ENCODE peak calls at places on chromosomes 11 and 22, in seven cellular contexts. One of them, this sample, is unnamed.

GRCh38 chr22:17201285-17201945 is 17.8 kb downstream of the ADA2 start:
- DNase-seq in left ventricle myocardium inferior: no peak
- DNase-seq in right lobe of liver: no peak
- DNase-seq in astrocyte: no peak
- DNase-seq in tibial nerve: no peak
- DNase-seq in right cardiac atrium: no peak
- DNase-seq in substantia nigra: no peak
- DNase-seq in this sample: peak

GRCh38 chr11:12793506-12793905 is 119.3 kb downstream of the TEAD1 start:
- DNase-seq in left ventricle myocardium inferior: no peak
- DNase-seq in right lobe of liver: no peak
- DNase-seq in astrocyte: peak
- DNase-seq in tibial nerve: no peak
- DNase-seq in right cardiac atrium: no peak
- DNase-seq in substantia nigra: no peak
- DNase-seq in this sample: no peak

GRCh38 chr11:13606701-13607100 is 61.8 kb upstream of the FAR1 start:
- DNase-seq in left ventricle myocardium inferior: no peak
- DNase-seq in right lobe of liver: no peak
- DNase-seq in astrocyte: no peak
- DNase-seq in tibial nerve: no peak
- DNase-seq in right cardiac atrium: no peak
- DNase-seq in substantia nigra: no peak
- DNase-seq in this sample: no peak

GRCh38 chr11:126345759-126346585 is 9.5 kb upstream of the ST3GAL4 start:
- DNase-seq in left ventricle myocardium inferior: no peak
- DNase-seq in right lobe of liver: peak
- DNase-seq in astrocyte: peak
- DNase-seq in tibial nerve: no peak
- DNase-seq in right cardiac atrium: peak
- DNase-seq in substantia nigra: no peak
- DNase-seq in this sample: peak

GRCh38 chr11:103714246-103714645 is 322.2 kb upstream of the DDI1 start:
- DNase-seq in left ventricle myocardium inferior: no peak
- DNase-seq in right lobe of liver: no peak
- DNase-seq in astrocyte: peak
- DNase-seq in tibial nerve: no peak
- DNase-seq in right cardiac atrium: no peak
- DNase-seq in substantia nigra: no peak
- DNase-seq in this sample: peak

GRCh38 chr11:124612045-124612444 is 817 bp downstream of the PANX3 start:
- DNase-seq in left ventricle myocardium inferior: no peak
- DNase-seq in right lobe of liver: no peak
- DNase-seq in astrocyte: no peak
- DNase-seq in tibial nerve: no peak
- DNase-seq in right cardiac atrium: no peak
- DNase-seq in substantia nigra: no peak
- DNase-seq in this sample: no peak

GRCh38 chr11:106415510-106415909 is 338.0 kb downstream of the AASDHPPT start:
- DNase-seq in left ventricle myocardium inferior: no peak
- DNase-seq in right lobe of liver: no peak
- DNase-seq in astrocyte: no peak
- DNase-seq in tibial nerve: no peak
- DNase-seq in right cardiac atrium: no peak
- DNase-seq in substantia nigra: no peak
- DNase-seq in this sample: no peak

GRCh38 chr11:61749607-61750217 is 2.7 kb upstream of the MYRF start:
- DNase-seq in left ventricle myocardium inferior: no peak
- DNase-seq in right lobe of liver: no peak
- DNase-seq in astrocyte: peak
- DNase-seq in tibial nerve: no peak
- DNase-seq in right cardiac atrium: no peak
- DNase-seq in substantia nigra: peak
- DNase-seq in this sample: no peak

GRCh38 chr11:87290304-87290922 is 252.7 kb downstream of the TMEM135 start:
- DNase-seq in left ventricle myocardium inferior: no peak
- DNase-seq in right lobe of liver: no peak
- DNase-seq in astrocyte: peak
- DNase-seq in tibial nerve: no peak
- DNase-seq in right cardiac atrium: no peak
- DNase-seq in substantia nigra: no peak
- DNase-seq in this sample: peak

GRCh38 chr11:64472593-64473455 is 113.9 kb downstream of the RPS6KA4 start:
- DNase-seq in left ventricle myocardium inferior: no peak
- DNase-seq in right lobe of liver: no peak
- DNase-seq in astrocyte: no peak
- DNase-seq in tibial nerve: no peak
- DNase-seq in right cardiac atrium: no peak
- DNase-seq in substantia nigra: no peak
- DNase-seq in this sample: no peak

GRCh38 chr11:83070878-83071640 is 638 bp downstream of the RAB30 start:
- DNase-seq in left ventricle myocardium inferior: peak
- DNase-seq in right lobe of liver: peak
- DNase-seq in astrocyte: no peak
- DNase-seq in tibial nerve: no peak
- DNase-seq in right cardiac atrium: peak
- DNase-seq in substantia nigra: peak
- DNase-seq in this sample: peak

GRCh38 chr11:83554896-83555295 is 268.7 kb upstream of the CCDC90B start:
- DNase-seq in left ventricle myocardium inferior: no peak
- DNase-seq in right lobe of liver: no peak
- DNase-seq in astrocyte: no peak
- DNase-seq in tibial nerve: no peak
- DNase-seq in right cardiac atrium: no peak
- DNase-seq in substantia nigra: no peak
- DNase-seq in this sample: no peak

GRCh38 chr11:119875841-119876600 is 147.0 kb upstream of the NECTIN1 start:
- DNase-seq in left ventricle myocardium inferior: no peak
- DNase-seq in right lobe of liver: no peak
- DNase-seq in astrocyte: no peak
- DNase-seq in tibial nerve: no peak
- DNase-seq in right cardiac atrium: no peak
- DNase-seq in substantia nigra: no peak
- DNase-seq in this sample: peak

GRCh38 chr11:11787305-11788066 is 54.3 kb upstream of the USP47 start:
- DNase-seq in left ventricle myocardium inferior: peak
- DNase-seq in right lobe of liver: peak
- DNase-seq in astrocyte: peak
- DNase-seq in tibial nerve: peak
- DNase-seq in right cardiac atrium: peak
- DNase-seq in substantia nigra: peak
- DNase-seq in this sample: peak

GRCh38 chr11:4064278-4064955 is 30.2 kb upstream of the RRM1 start:
- DNase-seq in left ventricle myocardium inferior: no peak
- DNase-seq in right lobe of liver: no peak
- DNase-seq in astrocyte: no peak
- DNase-seq in tibial nerve: no peak
- DNase-seq in right cardiac atrium: no peak
- DNase-seq in substantia nigra: no peak
- DNase-seq in this sample: no peak

GRCh38 chr11:119134389-119134978 is 13.1 kb downstream of the HINFP start:
- DNase-seq in left ventricle myocardium inferior: no peak
- DNase-seq in right lobe of liver: no peak
- DNase-seq in astrocyte: no peak
- DNase-seq in tibial nerve: no peak
- DNase-seq in right cardiac atrium: no peak
- DNase-seq in substantia nigra: no peak
- DNase-seq in this sample: peak

GRCh38 chr11:101063706-101064105 is 65.9 kb downstream of the PGR start:
- DNase-seq in left ventricle myocardium inferior: no peak
- DNase-seq in right lobe of liver: no peak
- DNase-seq in astrocyte: no peak
- DNase-seq in tibial nerve: no peak
- DNase-seq in right cardiac atrium: no peak
- DNase-seq in substantia nigra: no peak
- DNase-seq in this sample: no peak

GRCh38 chr11:58763120-58763490 is 31.4 kb upstream of the GLYAT start:
- DNase-seq in left ventricle myocardium inferior: no peak
- DNase-seq in right lobe of liver: no peak
- DNase-seq in astrocyte: no peak
- DNase-seq in tibial nerve: no peak
- DNase-seq in right cardiac atrium: no peak
- DNase-seq in substantia nigra: no peak
- DNase-seq in this sample: no peak

GRCh38 chr11:71934213-71934612 is 5.4 kb downstream of the RNF121 start:
- DNase-seq in left ventricle myocardium inferior: no peak
- DNase-seq in right lobe of liver: no peak
- DNase-seq in astrocyte: no peak
- DNase-seq in tibial nerve: no peak
- DNase-seq in right cardiac atrium: no peak
- DNase-seq in substantia nigra: no peak
- DNase-seq in this sample: no peak

GRCh38 chr11:119112314-119113020 is 5.3 kb downstream of the C2CD2L start:
- DNase-seq in left ventricle myocardium inferior: no peak
- DNase-seq in right lobe of liver: no peak
- DNase-seq in astrocyte: no peak
- DNase-seq in tibial nerve: no peak
- DNase-seq in right cardiac atrium: no peak
- DNase-seq in substantia nigra: no peak
- DNase-seq in this sample: no peak

GRCh38 chr11:3201112-3201581 is 17.5 kb downstream of the MRGPRG start:
- DNase-seq in left ventricle myocardium inferior: no peak
- DNase-seq in right lobe of liver: peak
- DNase-seq in astrocyte: no peak
- DNase-seq in tibial nerve: no peak
- DNase-seq in right cardiac atrium: no peak
- DNase-seq in substantia nigra: no peak
- DNase-seq in this sample: no peak

GRCh38 chr22:33022231-33022630 is 36.0 kb downstream of the SYN3 start:
- DNase-seq in left ventricle myocardium inferior: no peak
- DNase-seq in right lobe of liver: no peak
- DNase-seq in astrocyte: no peak
- DNase-seq in tibial nerve: no peak
- DNase-seq in right cardiac atrium: no peak
- DNase-seq in substantia nigra: no peak
- DNase-seq in this sample: no peak

GRCh38 chr11:82988936-82989627 is 82.6 kb downstream of the RAB30 start:
- DNase-seq in left ventricle myocardium inferior: no peak
- DNase-seq in right lobe of liver: no peak
- DNase-seq in astrocyte: no peak
- DNase-seq in tibial nerve: no peak
- DNase-seq in right cardiac atrium: no peak
- DNase-seq in substantia nigra: peak
- DNase-seq in this sample: no peak

GRCh38 chr11:14644396-14645246 is 1.0 kb downstream of the PDE3B start:
- DNase-seq in left ventricle myocardium inferior: peak
- DNase-seq in right lobe of liver: peak
- DNase-seq in astrocyte: no peak
- DNase-seq in tibial nerve: no peak
- DNase-seq in right cardiac atrium: peak
- DNase-seq in substantia nigra: no peak
- DNase-seq in this sample: peak

GRCh38 chr11:95699631-95700470 is 89.7 kb downstream of the FAM76B start:
- DNase-seq in left ventricle myocardium inferior: no peak
- DNase-seq in right lobe of liver: no peak
- DNase-seq in astrocyte: peak
- DNase-seq in tibial nerve: no peak
- DNase-seq in right cardiac atrium: no peak
- DNase-seq in substantia nigra: no peak
- DNase-seq in this sample: peak

GRCh38 chr11:5690216-5690615 is 626 bp downstream of the TRIM22 start:
- DNase-seq in left ventricle myocardium inferior: no peak
- DNase-seq in right lobe of liver: no peak
- DNase-seq in astrocyte: peak
- DNase-seq in tibial nerve: peak
- DNase-seq in right cardiac atrium: no peak
- DNase-seq in substantia nigra: no peak
- DNase-seq in this sample: peak
- H3K27ac ChIP-seq in left ventricle myocardium inferior: peak
- H3K27ac ChIP-seq in right lobe of liver: peak
- H3K27ac ChIP-seq in astrocyte: peak
- H3K27ac ChIP-seq in tibial nerve: peak
- H3K27ac ChIP-seq in right cardiac atrium: peak
- H3K27ac ChIP-seq in substantia nigra: peak
- H3K27ac ChIP-seq in this sample: peak

DNA sequence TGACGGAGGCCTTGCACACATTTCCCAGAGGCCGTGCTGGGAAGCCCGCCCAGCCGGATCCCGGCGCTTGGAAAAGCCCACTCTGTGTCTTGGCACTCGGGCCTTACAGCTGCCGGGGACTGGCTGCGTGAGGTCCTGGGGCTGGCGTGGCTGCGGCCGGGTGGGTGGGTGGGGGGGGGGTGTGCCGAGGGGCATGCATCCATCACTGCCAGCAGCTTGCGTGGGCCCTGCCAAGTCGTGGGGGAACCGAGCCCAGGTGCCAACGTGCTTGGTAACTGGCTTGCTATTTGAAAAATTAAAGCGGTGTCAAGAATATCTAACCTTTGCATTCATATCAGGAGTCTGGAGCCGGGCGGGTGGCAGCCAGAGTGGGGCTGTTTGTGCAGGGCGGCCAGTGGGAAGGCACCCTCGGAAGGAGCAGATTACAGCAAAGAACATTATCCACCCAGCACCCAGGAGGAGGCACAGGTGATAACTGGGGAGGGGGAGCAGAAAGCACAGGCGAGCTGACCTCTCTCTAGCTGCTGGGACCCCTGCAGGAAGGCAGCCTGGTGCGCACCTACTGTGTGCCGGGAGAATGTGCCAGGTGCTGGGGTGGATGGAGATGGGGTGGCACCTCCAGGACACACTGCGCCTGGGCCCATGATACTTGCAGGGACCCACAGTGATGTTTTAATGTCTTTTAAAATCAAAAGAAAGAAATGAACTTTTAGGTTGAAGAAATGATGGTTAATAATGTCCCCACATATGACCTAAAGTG is 28.5 kb upstream of the SMIM38 start:
- DNase-seq in left ventricle myocardium inferior: no peak
- DNase-seq in right lobe of liver: no peak
- DNase-seq in astrocyte: peak
- DNase-seq in tibial nerve: no peak
- DNase-seq in right cardiac atrium: peak
- DNase-seq in substantia nigra: no peak
- DNase-seq in this sample: no peak
- H3K27ac ChIP-seq in left ventricle myocardium inferior: no peak
- H3K27ac ChIP-seq in right lobe of liver: no peak
- H3K27ac ChIP-seq in astrocyte: no peak
- H3K27ac ChIP-seq in tibial nerve: no peak
- H3K27ac ChIP-seq in right cardiac atrium: no peak
- H3K27ac ChIP-seq in substantia nigra: no peak
- H3K27ac ChIP-seq in this sample: no peak

DNA sequence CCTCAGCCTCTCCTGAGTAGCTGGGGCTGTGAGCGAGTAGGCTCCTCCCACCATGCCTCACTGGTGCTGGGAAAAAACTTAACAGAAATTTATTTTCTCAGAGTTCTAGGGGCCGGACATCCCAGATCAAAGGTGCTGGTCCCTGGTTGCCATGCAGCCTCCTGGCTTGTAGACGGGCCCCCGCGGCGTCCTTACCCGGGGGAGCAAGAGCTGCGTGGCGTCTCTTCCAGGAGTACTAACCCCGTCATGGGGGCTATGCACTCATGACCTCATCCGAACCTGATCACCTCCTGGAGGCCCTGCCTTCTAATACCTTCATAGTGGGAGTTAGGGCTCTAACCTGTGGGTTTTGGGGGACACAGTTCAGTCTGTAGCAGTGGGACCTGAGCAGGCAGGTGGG is 2.6 kb downstream of the TRABD start:
- DNase-seq in left ventricle myocardium inferior: no peak
- DNase-seq in right lobe of liver: peak
- DNase-seq in astrocyte: no peak
- DNase-seq in tibial nerve: no peak
- DNase-seq in right cardiac atrium: no peak
- DNase-seq in substantia nigra: no peak
- DNase-seq in this sample: no peak
- H3K27ac ChIP-seq in left ventricle myocardium inferior: peak
- H3K27ac ChIP-seq in right lobe of liver: no peak
- H3K27ac ChIP-seq in astrocyte: no peak
- H3K27ac ChIP-seq in tibial nerve: no peak
- H3K27ac ChIP-seq in right cardiac atrium: no peak
- H3K27ac ChIP-seq in substantia nigra: no peak
- H3K27ac ChIP-seq in this sample: no peak

GRCh38 chr22:35257002-35257320 is 332 bp upstream of the HMGXB4 start:
- DNase-seq in left ventricle myocardium inferior: no peak
- DNase-seq in right lobe of liver: no peak
- DNase-seq in astrocyte: no peak
- DNase-seq in tibial nerve: no peak
- DNase-seq in right cardiac atrium: no peak
- DNase-seq in substantia nigra: no peak
- DNase-seq in this sample: no peak
- H3K27ac ChIP-seq in left ventricle myocardium inferior: peak
- H3K27ac ChIP-seq in right lobe of liver: peak
- H3K27ac ChIP-seq in astrocyte: peak
- H3K27ac ChIP-seq in tibial nerve: peak
- H3K27ac ChIP-seq in right cardiac atrium: no peak
- H3K27ac ChIP-seq in substantia nigra: peak
- H3K27ac ChIP-seq in this sample: no peak